ENCODE peak calls at places on chromosomes 1 and 21, in seven cellular contexts. One of them, this sample, is unnamed.

GRCh38 chr21:34887729-34888568 is 161.2 kb downstream of the RUNX1 start:
- DNase-seq in fibroblast of pulmonary artery: peak
- DNase-seq in neural crest cell: peak
- DNase-seq in fibroblast of mammary gland: peak
- DNase-seq in GM12865: peak
- DNase-seq in GM06990: peak
- DNase-seq in psoas muscle: peak
- DNase-seq in this sample: peak

GRCh38 chr1:208668991-208669390 is 424.8 kb upstream of the PLXNA2 start:
- DNase-seq in fibroblast of pulmonary artery: no peak
- DNase-seq in neural crest cell: no peak
- DNase-seq in fibroblast of mammary gland: no peak
- DNase-seq in GM12865: no peak
- DNase-seq in GM06990: no peak
- DNase-seq in psoas muscle: no peak
- DNase-seq in this sample: no peak

GRCh38 chr1:53378932-53379661 is 51.2 kb upstream of the LRP8 start:
- DNase-seq in fibroblast of pulmonary artery: no peak
- DNase-seq in neural crest cell: no peak
- DNase-seq in fibroblast of mammary gland: no peak
- DNase-seq in GM12865: no peak
- DNase-seq in GM06990: no peak
- DNase-seq in psoas muscle: no peak
- DNase-seq in this sample: no peak

GRCh38 chr1:173202430-173203145 is 4.5 kb downstream of the TNFSF4 start:
- DNase-seq in fibroblast of pulmonary artery: peak
- DNase-seq in neural crest cell: peak
- DNase-seq in fibroblast of mammary gland: peak
- DNase-seq in GM12865: peak
- DNase-seq in GM06990: no peak
- DNase-seq in psoas muscle: no peak
- DNase-seq in this sample: no peak

GRCh38 chr1:171418546-171418945 is 66.8 kb upstream of the PRRC2C start:
- DNase-seq in fibroblast of pulmonary artery: no peak
- DNase-seq in neural crest cell: no peak
- DNase-seq in fibroblast of mammary gland: no peak
- DNase-seq in GM12865: no peak
- DNase-seq in GM06990: no peak
- DNase-seq in psoas muscle: no peak
- DNase-seq in this sample: no peak

GRCh38 chr1:224340711-224341384 is 10.9 kb upstream of the NVL start:
- DNase-seq in fibroblast of pulmonary artery: no peak
- DNase-seq in neural crest cell: peak
- DNase-seq in fibroblast of mammary gland: no peak
- DNase-seq in GM12865: peak
- DNase-seq in GM06990: no peak
- DNase-seq in psoas muscle: no peak
- DNase-seq in this sample: no peak

GRCh38 chr1:229252228-229252984 is 18.5 kb upstream of the RAB4A start:
- DNase-seq in fibroblast of pulmonary artery: no peak
- DNase-seq in neural crest cell: no peak
- DNase-seq in fibroblast of mammary gland: no peak
- DNase-seq in GM12865: no peak
- DNase-seq in GM06990: no peak
- DNase-seq in psoas muscle: no peak
- DNase-seq in this sample: no peak

GRCh38 chr1:29474274-29474824 is 238.0 kb downstream of the PTPRU start:
- DNase-seq in fibroblast of pulmonary artery: no peak
- DNase-seq in neural crest cell: no peak
- DNase-seq in fibroblast of mammary gland: no peak
- DNase-seq in GM12865: no peak
- DNase-seq in GM06990: no peak
- DNase-seq in psoas muscle: no peak
- DNase-seq in this sample: no peak

GRCh38 chr1:151565500-151566189 is 25.5 kb downstream of the TUFT1 start:
- DNase-seq in fibroblast of pulmonary artery: no peak
- DNase-seq in neural crest cell: no peak
- DNase-seq in fibroblast of mammary gland: no peak
- DNase-seq in GM12865: no peak
- DNase-seq in GM06990: no peak
- DNase-seq in psoas muscle: no peak
- DNase-seq in this sample: no peak

GRCh38 chr1:162772571-162773154 is 17.8 kb upstream of the HSD17B7 start:
- DNase-seq in fibroblast of pulmonary artery: peak
- DNase-seq in neural crest cell: no peak
- DNase-seq in fibroblast of mammary gland: peak
- DNase-seq in GM12865: no peak
- DNase-seq in GM06990: no peak
- DNase-seq in psoas muscle: no peak
- DNase-seq in this sample: no peak

GRCh38 chr1:46039571-46040052 is 92.8 kb downstream of the PIK3R3 start:
- DNase-seq in fibroblast of pulmonary artery: peak
- DNase-seq in neural crest cell: no peak
- DNase-seq in fibroblast of mammary gland: peak
- DNase-seq in GM12865: no peak
- DNase-seq in GM06990: no peak
- DNase-seq in psoas muscle: no peak
- DNase-seq in this sample: no peak

GRCh38 chr21:41636636-41637625 is 129.0 kb upstream of the TMPRSS2 start:
- DNase-seq in fibroblast of pulmonary artery: no peak
- DNase-seq in neural crest cell: no peak
- DNase-seq in fibroblast of mammary gland: no peak
- DNase-seq in GM12865: no peak
- DNase-seq in GM06990: no peak
- DNase-seq in psoas muscle: no peak
- DNase-seq in this sample: no peak

GRCh38 chr1:29648798-29649374 is 412.6 kb downstream of the PTPRU start:
- DNase-seq in fibroblast of pulmonary artery: no peak
- DNase-seq in neural crest cell: no peak
- DNase-seq in fibroblast of mammary gland: no peak
- DNase-seq in GM12865: no peak
- DNase-seq in GM06990: no peak
- DNase-seq in psoas muscle: no peak
- DNase-seq in this sample: no peak

GRCh38 chr1:234897754-234898454 is 230.7 kb downstream of the TOMM20 start:
- DNase-seq in fibroblast of pulmonary artery: no peak
- DNase-seq in neural crest cell: no peak
- DNase-seq in fibroblast of mammary gland: no peak
- DNase-seq in GM12865: no peak
- DNase-seq in GM06990: no peak
- DNase-seq in psoas muscle: no peak
- DNase-seq in this sample: no peak

GRCh38 chr1:59520759-59521442 is 224.0 kb downstream of the FGGY start:
- DNase-seq in fibroblast of pulmonary artery: peak
- DNase-seq in neural crest cell: no peak
- DNase-seq in fibroblast of mammary gland: peak
- DNase-seq in GM12865: no peak
- DNase-seq in GM06990: no peak
- DNase-seq in psoas muscle: no peak
- DNase-seq in this sample: no peak

GRCh38 chr1:59523745-59524450 is 227.0 kb downstream of the FGGY start:
- DNase-seq in fibroblast of pulmonary artery: no peak
- DNase-seq in neural crest cell: no peak
- DNase-seq in fibroblast of mammary gland: no peak
- DNase-seq in GM12865: no peak
- DNase-seq in GM06990: no peak
- DNase-seq in psoas muscle: no peak
- DNase-seq in this sample: no peak

GRCh38 chr1:235613617-235614016 is 36.0 kb downstream of the GNG4 start:
- DNase-seq in fibroblast of pulmonary artery: no peak
- DNase-seq in neural crest cell: no peak
- DNase-seq in fibroblast of mammary gland: no peak
- DNase-seq in GM12865: no peak
- DNase-seq in GM06990: no peak
- DNase-seq in psoas muscle: no peak
- DNase-seq in this sample: no peak

GRCh38 chr1:94039871-94040569 is 80.9 kb downstream of the ABCA4 start:
- DNase-seq in fibroblast of pulmonary artery: no peak
- DNase-seq in neural crest cell: no peak
- DNase-seq in fibroblast of mammary gland: peak
- DNase-seq in GM12865: no peak
- DNase-seq in GM06990: no peak
- DNase-seq in psoas muscle: peak
- DNase-seq in this sample: no peak

GRCh38 chr21:39710866-39711265 is 34.1 kb upstream of the IGSF5 start:
- DNase-seq in fibroblast of pulmonary artery: no peak
- DNase-seq in neural crest cell: no peak
- DNase-seq in fibroblast of mammary gland: no peak
- DNase-seq in GM12865: no peak
- DNase-seq in GM06990: no peak
- DNase-seq in psoas muscle: no peak
- DNase-seq in this sample: no peak

GRCh38 chr1:154608522-154609294 is 722 bp upstream of the ADAR start:
- DNase-seq in fibroblast of pulmonary artery: peak
- DNase-seq in neural crest cell: peak
- DNase-seq in fibroblast of mammary gland: peak
- DNase-seq in GM12865: peak
- DNase-seq in GM06990: peak
- DNase-seq in psoas muscle: no peak
- DNase-seq in this sample: no peak

GRCh38 chr1:32706491-32706890 is 3.9 kb upstream of the SYNC start:
- DNase-seq in fibroblast of pulmonary artery: no peak
- DNase-seq in neural crest cell: no peak
- DNase-seq in fibroblast of mammary gland: no peak
- DNase-seq in GM12865: no peak
- DNase-seq in GM06990: no peak
- DNase-seq in psoas muscle: no peak
- DNase-seq in this sample: no peak

GRCh38 chr1:79773385-79773784 is 766.9 kb upstream of the ADGRL4 start:
- DNase-seq in fibroblast of pulmonary artery: no peak
- DNase-seq in neural crest cell: no peak
- DNase-seq in fibroblast of mammary gland: no peak
- DNase-seq in GM12865: no peak
- DNase-seq in GM06990: no peak
- DNase-seq in psoas muscle: no peak
- DNase-seq in this sample: no peak

GRCh38 chr1:86441997-86442396 is 18.0 kb downstream of the CLCA2 start:
- DNase-seq in fibroblast of pulmonary artery: no peak
- DNase-seq in neural crest cell: no peak
- DNase-seq in fibroblast of mammary gland: no peak
- DNase-seq in GM12865: no peak
- DNase-seq in GM06990: no peak
- DNase-seq in psoas muscle: no peak
- DNase-seq in this sample: no peak

GRCh38 chr1:158200509-158200908 is 19.8 kb downstream of the CD1D start:
- DNase-seq in fibroblast of pulmonary artery: no peak
- DNase-seq in neural crest cell: no peak
- DNase-seq in fibroblast of mammary gland: no peak
- DNase-seq in GM12865: no peak
- DNase-seq in GM06990: no peak
- DNase-seq in psoas muscle: no peak
- DNase-seq in this sample: no peak

GRCh38 chr1:220281159-220281574 is 8.9 kb upstream of the RAB3GAP2 start:
- DNase-seq in fibroblast of pulmonary artery: peak
- DNase-seq in neural crest cell: no peak
- DNase-seq in fibroblast of mammary gland: peak
- DNase-seq in GM12865: peak
- DNase-seq in GM06990: no peak
- DNase-seq in psoas muscle: no peak
- DNase-seq in this sample: no peak

GRCh38 chr1:225694151-225694603 is 41.3 kb upstream of the ENAH start:
- DNase-seq in fibroblast of pulmonary artery: peak
- DNase-seq in neural crest cell: no peak
- DNase-seq in fibroblast of mammary gland: no peak
- DNase-seq in GM12865: no peak
- DNase-seq in GM06990: no peak
- DNase-seq in psoas muscle: no peak
- DNase-seq in this sample: no peak

GRCh38 chr1:160226623-160227022 is 21.4 kb downstream of the PEA15 start:
- DNase-seq in fibroblast of pulmonary artery: no peak
- DNase-seq in neural crest cell: no peak
- DNase-seq in fibroblast of mammary gland: no peak
- DNase-seq in GM12865: peak
- DNase-seq in GM06990: no peak
- DNase-seq in psoas muscle: no peak
- DNase-seq in this sample: peak

GRCh38 chr1:230825804-230826160 is 42.5 kb downstream of the C1orf198 start:
- DNase-seq in fibroblast of pulmonary artery: no peak
- DNase-seq in neural crest cell: no peak
- DNase-seq in fibroblast of mammary gland: peak
- DNase-seq in GM12865: no peak
- DNase-seq in GM06990: no peak
- DNase-seq in psoas muscle: no peak
- DNase-seq in this sample: no peak

GRCh38 chr1:204968946-204969345 is 74.1 kb upstream of the CNTN2 start:
- DNase-seq in fibroblast of pulmonary artery: no peak
- DNase-seq in neural crest cell: no peak
- DNase-seq in fibroblast of mammary gland: no peak
- DNase-seq in GM12865: no peak
- DNase-seq in GM06990: no peak
- DNase-seq in psoas muscle: no peak
- DNase-seq in this sample: no peak

GRCh38 chr1:27144920-27145661 is 9.8 kb downstream of the SLC9A1 start:
- DNase-seq in fibroblast of pulmonary artery: peak
- DNase-seq in neural crest cell: no peak
- DNase-seq in fibroblast of mammary gland: peak
- DNase-seq in GM12865: no peak
- DNase-seq in GM06990: no peak
- DNase-seq in psoas muscle: no peak
- DNase-seq in this sample: no peak

GRCh38 chr1:166354411-166354810 is 187.6 kb upstream of the FAM78B start:
- DNase-seq in fibroblast of pulmonary artery: no peak
- DNase-seq in neural crest cell: no peak
- DNase-seq in fibroblast of mammary gland: no peak
- DNase-seq in GM12865: no peak
- DNase-seq in GM06990: no peak
- DNase-seq in psoas muscle: no peak
- DNase-seq in this sample: no peak
- TF ChIP-seq CTCF in fibroblast of pulmonary artery: no peak
- TF ChIP-seq CTCF in neural crest cell: no peak
- TF ChIP-seq CTCF in fibroblast of mammary gland: no peak
- TF ChIP-seq CTCF in GM12865: no peak
- TF ChIP-seq CTCF in GM06990: no peak
- TF ChIP-seq CTCF in psoas muscle: no peak
- TF ChIP-seq CTCF in this sample: no peak

GRCh38 chr1:88061830-88062177 is 622.3 kb upstream of the PKN2 start:
- DNase-seq in fibroblast of pulmonary artery: no peak
- DNase-seq in neural crest cell: no peak
- DNase-seq in fibroblast of mammary gland: no peak
- DNase-seq in GM12865: no peak
- DNase-seq in GM06990: no peak
- DNase-seq in psoas muscle: no peak
- DNase-seq in this sample: no peak
- TF ChIP-seq CTCF in fibroblast of pulmonary artery: no peak
- TF ChIP-seq CTCF in neural crest cell: peak
- TF ChIP-seq CTCF in fibroblast of mammary gland: no peak
- TF ChIP-seq CTCF in GM12865: no peak
- TF ChIP-seq CTCF in GM06990: no peak
- TF ChIP-seq CTCF in psoas muscle: no peak
- TF ChIP-seq CTCF in this sample: no peak

GRCh38 chr21:23131177-23131576 is 2133.0 kb downstream of the NCAM2 start:
- DNase-seq in fibroblast of pulmonary artery: no peak
- DNase-seq in neural crest cell: no peak
- DNase-seq in fibroblast of mammary gland: no peak
- DNase-seq in GM12865: no peak
- DNase-seq in GM06990: no peak
- DNase-seq in psoas muscle: no peak
- DNase-seq in this sample: no peak
- TF ChIP-seq CTCF in fibroblast of pulmonary artery: no peak
- TF ChIP-seq CTCF in neural crest cell: peak
- TF ChIP-seq CTCF in fibroblast of mammary gland: no peak
- TF ChIP-seq CTCF in GM12865: no peak
- TF ChIP-seq CTCF in GM06990: no peak
- TF ChIP-seq CTCF in psoas muscle: no peak
- TF ChIP-seq CTCF in this sample: no peak

GRCh38 chr1:110211503-110212164 is 1.5 kb downstream of the KCNC4 start:
- DNase-seq in fibroblast of pulmonary artery: no peak
- DNase-seq in neural crest cell: no peak
- DNase-seq in fibroblast of mammary gland: no peak
- DNase-seq in GM12865: no peak
- DNase-seq in GM06990: no peak
- DNase-seq in psoas muscle: no peak
- DNase-seq in this sample: no peak
- TF ChIP-seq CTCF in fibroblast of pulmonary artery: no peak
- TF ChIP-seq CTCF in neural crest cell: no peak
- TF ChIP-seq CTCF in fibroblast of mammary gland: no peak
- TF ChIP-seq CTCF in GM12865: no peak
- TF ChIP-seq CTCF in GM06990: no peak
- TF ChIP-seq CTCF in psoas muscle: no peak
- TF ChIP-seq CTCF in this sample: no peak

This sample was measured in GM13976.